ENCODE peak calls at places on chromosomes 12 and 14, in nine cellular contexts. One of them, this sample, is unnamed.
A peak's percentile ranks its signal among the peaks of the same experiment; 100 is the strongest.

GRCh38 chr14:42421377-42422078 is 814.9 kb downstream of the LRFN5 start:
- DNase-seq in tibial artery: no peak
- DNase-seq in mucosa of gallbladder: no peak
- DNase-seq in T-helper 2 cell: no peak
- DNase-seq in endothelial cell: no peak
- DNase-seq in ELR: peak; percentile 23
- DNase-seq in astrocyte of the spinal cord: no peak
- DNase-seq in pancreas: no peak
- DNase-seq in EL: no peak
- DNase-seq in this sample: no peak

GRCh38 chr12:95318071-95318545 is 100.5 kb downstream of the VEZT start:
- DNase-seq in tibial artery: no peak
- DNase-seq in mucosa of gallbladder: peak; percentile 12
- DNase-seq in T-helper 2 cell: no peak
- DNase-seq in endothelial cell: no peak
- DNase-seq in ELR: peak; percentile 72
- DNase-seq in astrocyte of the spinal cord: peak; percentile 92
- DNase-seq in pancreas: no peak
- DNase-seq in EL: peak; percentile 66
- DNase-seq in this sample: no peak

GRCh38 chr14:59354666-59355065 is 110.5 kb downstream of the GPR135 start:
- DNase-seq in tibial artery: no peak
- DNase-seq in mucosa of gallbladder: no peak
- DNase-seq in T-helper 2 cell: no peak
- DNase-seq in endothelial cell: no peak
- DNase-seq in ELR: peak; percentile 78
- DNase-seq in astrocyte of the spinal cord: no peak
- DNase-seq in pancreas: no peak
- DNase-seq in EL: peak; percentile 57
- DNase-seq in this sample: no peak

GRCh38 chr12:3553681-3554546 is 62.9 kb downstream of the PRMT8 start:
- DNase-seq in tibial artery: no peak
- DNase-seq in mucosa of gallbladder: no peak
- DNase-seq in T-helper 2 cell: no peak
- DNase-seq in endothelial cell: peak; percentile 51
- DNase-seq in ELR: peak; percentile 32
- DNase-seq in astrocyte of the spinal cord: no peak
- DNase-seq in pancreas: no peak
- DNase-seq in EL: peak; percentile 7
- DNase-seq in this sample: no peak

GRCh38 chr12:132620113-132620892 is 1.7 kb downstream of the P2RX2 start:
- DNase-seq in tibial artery: no peak
- DNase-seq in mucosa of gallbladder: no peak
- DNase-seq in T-helper 2 cell: no peak
- DNase-seq in endothelial cell: no peak
- DNase-seq in ELR: no peak
- DNase-seq in astrocyte of the spinal cord: no peak
- DNase-seq in pancreas: no peak
- DNase-seq in EL: no peak
- DNase-seq in this sample: no peak

GRCh38 chr14:85811340-85811739 is 281.4 kb downstream of the FLRT2 start:
- DNase-seq in tibial artery: no peak
- DNase-seq in mucosa of gallbladder: no peak
- DNase-seq in T-helper 2 cell: no peak
- DNase-seq in endothelial cell: no peak
- DNase-seq in ELR: no peak
- DNase-seq in astrocyte of the spinal cord: no peak
- DNase-seq in pancreas: no peak
- DNase-seq in EL: no peak
- DNase-seq in this sample: no peak

GRCh38 chr12:125015680-125016310 is 22.4 kb downstream of the BRI3BP start:
- DNase-seq in tibial artery: no peak
- DNase-seq in mucosa of gallbladder: no peak
- DNase-seq in T-helper 2 cell: no peak
- DNase-seq in endothelial cell: no peak
- DNase-seq in ELR: no peak
- DNase-seq in astrocyte of the spinal cord: peak; percentile 17
- DNase-seq in pancreas: no peak
- DNase-seq in EL: no peak
- DNase-seq in this sample: no peak

GRCh38 chr12:20950248-20950647 is 139.7 kb downstream of the SLCO1B3 start:
- DNase-seq in tibial artery: no peak
- DNase-seq in mucosa of gallbladder: no peak
- DNase-seq in T-helper 2 cell: no peak
- DNase-seq in endothelial cell: no peak
- DNase-seq in ELR: peak; percentile 44
- DNase-seq in astrocyte of the spinal cord: peak; percentile 44
- DNase-seq in pancreas: no peak
- DNase-seq in EL: peak; percentile 43
- DNase-seq in this sample: no peak

GRCh38 chr12:56677680-56678079 is 10.4 kb downstream of the PTGES3 start:
- DNase-seq in tibial artery: no peak
- DNase-seq in mucosa of gallbladder: no peak
- DNase-seq in T-helper 2 cell: no peak
- DNase-seq in endothelial cell: no peak
- DNase-seq in ELR: no peak
- DNase-seq in astrocyte of the spinal cord: no peak
- DNase-seq in pancreas: no peak
- DNase-seq in EL: no peak
- DNase-seq in this sample: no peak

GRCh38 chr14:56423591-56423991 is 156.0 kb upstream of the TMEM260 start:
- DNase-seq in tibial artery: no peak
- DNase-seq in mucosa of gallbladder: no peak
- DNase-seq in T-helper 2 cell: no peak
- DNase-seq in endothelial cell: no peak
- DNase-seq in ELR: no peak
- DNase-seq in astrocyte of the spinal cord: peak; percentile 51
- DNase-seq in pancreas: no peak
- DNase-seq in EL: no peak
- DNase-seq in this sample: no peak

GRCh38 chr12:53292441-53292840 is 2.9 kb upstream of the PFDN5 start:
- DNase-seq in tibial artery: no peak
- DNase-seq in mucosa of gallbladder: no peak
- DNase-seq in T-helper 2 cell: no peak
- DNase-seq in endothelial cell: no peak
- DNase-seq in ELR: no peak
- DNase-seq in astrocyte of the spinal cord: no peak
- DNase-seq in pancreas: no peak
- DNase-seq in EL: no peak
- DNase-seq in this sample: no peak

GRCh38 chr12:43309845-43310405 is 242.1 kb downstream of the ADAMTS20 start:
- DNase-seq in tibial artery: no peak
- DNase-seq in mucosa of gallbladder: no peak
- DNase-seq in T-helper 2 cell: no peak
- DNase-seq in endothelial cell: no peak
- DNase-seq in ELR: peak; percentile 85
- DNase-seq in astrocyte of the spinal cord: peak; percentile 88
- DNase-seq in pancreas: no peak
- DNase-seq in EL: peak; percentile 95
- DNase-seq in this sample: no peak

GRCh38 chr14:87813211-87813610 is 179.8 kb downstream of the GALC start:
- DNase-seq in tibial artery: no peak
- DNase-seq in mucosa of gallbladder: no peak
- DNase-seq in T-helper 2 cell: no peak
- DNase-seq in endothelial cell: no peak
- DNase-seq in ELR: no peak
- DNase-seq in astrocyte of the spinal cord: no peak
- DNase-seq in pancreas: no peak
- DNase-seq in EL: no peak
- DNase-seq in this sample: no peak

GRCh38 chr12:114655934-114656697 is 27.9 kb downstream of the TBX3 start:
- DNase-seq in tibial artery: no peak
- DNase-seq in mucosa of gallbladder: no peak
- DNase-seq in T-helper 2 cell: no peak
- DNase-seq in endothelial cell: no peak
- DNase-seq in ELR: no peak
- DNase-seq in astrocyte of the spinal cord: peak; percentile 93
- DNase-seq in pancreas: no peak
- DNase-seq in EL: no peak
- DNase-seq in this sample: no peak

GRCh38 chr14:76950043-76951020 is 78.2 kb downstream of the IRF2BPL start:
- DNase-seq in tibial artery: no peak
- DNase-seq in mucosa of gallbladder: peak; percentile 44
- DNase-seq in T-helper 2 cell: no peak
- DNase-seq in endothelial cell: no peak
- DNase-seq in ELR: peak; percentile 42
- DNase-seq in astrocyte of the spinal cord: peak; percentile 63
- DNase-seq in pancreas: peak; percentile 47
- DNase-seq in EL: peak; percentile 67
- DNase-seq in this sample: no peak

GRCh38 chr12:111025792-111026430 is 105.5 kb upstream of the MYL2 start:
- DNase-seq in tibial artery: no peak
- DNase-seq in mucosa of gallbladder: no peak
- DNase-seq in T-helper 2 cell: no peak
- DNase-seq in endothelial cell: no peak
- DNase-seq in ELR: no peak
- DNase-seq in astrocyte of the spinal cord: no peak
- DNase-seq in pancreas: no peak
- DNase-seq in EL: no peak
- DNase-seq in this sample: no peak

GRCh38 chr14:32710351-32711102 is 228.2 kb upstream of the NPAS3 start:
- DNase-seq in tibial artery: no peak
- DNase-seq in mucosa of gallbladder: no peak
- DNase-seq in T-helper 2 cell: no peak
- DNase-seq in endothelial cell: no peak
- DNase-seq in ELR: peak; percentile 10
- DNase-seq in astrocyte of the spinal cord: peak; percentile 38
- DNase-seq in pancreas: no peak
- DNase-seq in EL: no peak
- DNase-seq in this sample: no peak

GRCh38 chr12:129467289-129467688 is 436.5 kb downstream of the TMEM132D start:
- DNase-seq in tibial artery: no peak
- DNase-seq in mucosa of gallbladder: no peak
- DNase-seq in T-helper 2 cell: no peak
- DNase-seq in endothelial cell: no peak
- DNase-seq in ELR: no peak
- DNase-seq in astrocyte of the spinal cord: no peak
- DNase-seq in pancreas: no peak
- DNase-seq in EL: no peak
- DNase-seq in this sample: no peak

GRCh38 chr14:99619873-99620834 is 16.1 kb upstream of the CCDC85C start:
- DNase-seq in tibial artery: no peak
- DNase-seq in mucosa of gallbladder: no peak
- DNase-seq in T-helper 2 cell: no peak
- DNase-seq in endothelial cell: peak; percentile 70
- DNase-seq in ELR: peak; percentile 89
- DNase-seq in astrocyte of the spinal cord: peak; percentile 32
- DNase-seq in pancreas: no peak
- DNase-seq in EL: peak; percentile 56
- DNase-seq in this sample: no peak

GRCh38 chr12:124548854-124549378 is 18.5 kb downstream of the NCOR2 start:
- DNase-seq in tibial artery: peak; percentile 75
- DNase-seq in mucosa of gallbladder: peak; percentile 53
- DNase-seq in T-helper 2 cell: no peak
- DNase-seq in endothelial cell: no peak
- DNase-seq in ELR: peak; percentile 45
- DNase-seq in astrocyte of the spinal cord: peak; percentile 45
- DNase-seq in pancreas: no peak
- DNase-seq in EL: peak; percentile 68
- DNase-seq in this sample: no peak

GRCh38 chr12:66538970-66539369 is 139.9 kb downstream of the GRIP1 start:
- DNase-seq in tibial artery: no peak
- DNase-seq in mucosa of gallbladder: no peak
- DNase-seq in T-helper 2 cell: no peak
- DNase-seq in endothelial cell: no peak
- DNase-seq in ELR: peak; percentile 20
- DNase-seq in astrocyte of the spinal cord: peak; percentile 29
- DNase-seq in pancreas: no peak
- DNase-seq in EL: peak; percentile 6
- DNase-seq in this sample: no peak

GRCh38 chr14:103207404-103208072 is 84.3 kb downstream of the TNFAIP2 start:
- DNase-seq in tibial artery: no peak
- DNase-seq in mucosa of gallbladder: no peak
- DNase-seq in T-helper 2 cell: no peak
- DNase-seq in endothelial cell: peak; percentile 13
- DNase-seq in ELR: peak; percentile 34
- DNase-seq in astrocyte of the spinal cord: no peak
- DNase-seq in pancreas: peak; percentile 32
- DNase-seq in EL: peak; percentile 38
- DNase-seq in this sample: no peak

GRCh38 chr14:76810953-76811400 is 1.7 kb downstream of the ANGEL1 start:
- DNase-seq in tibial artery: no peak
- DNase-seq in mucosa of gallbladder: no peak
- DNase-seq in T-helper 2 cell: no peak
- DNase-seq in endothelial cell: peak; percentile 17
- DNase-seq in ELR: peak; percentile 42
- DNase-seq in astrocyte of the spinal cord: peak; percentile 35
- DNase-seq in pancreas: no peak
- DNase-seq in EL: peak; percentile 30
- DNase-seq in this sample: no peak

GRCh38 chr14:76812093-76812421 is 625 bp downstream of the ANGEL1 start:
- DNase-seq in tibial artery: no peak
- DNase-seq in mucosa of gallbladder: no peak
- DNase-seq in T-helper 2 cell: no peak
- DNase-seq in endothelial cell: peak; percentile 9
- DNase-seq in ELR: no peak
- DNase-seq in astrocyte of the spinal cord: no peak
- DNase-seq in pancreas: no peak
- DNase-seq in EL: peak; percentile 8
- DNase-seq in this sample: no peak

GRCh38 chr12:59403259-59403932 is 192.4 kb upstream of the SLC16A7 start:
- DNase-seq in tibial artery: peak; percentile 65
- DNase-seq in mucosa of gallbladder: peak; percentile 39
- DNase-seq in T-helper 2 cell: no peak
- DNase-seq in endothelial cell: peak; percentile 51
- DNase-seq in ELR: peak; percentile 70
- DNase-seq in astrocyte of the spinal cord: peak; percentile 63
- DNase-seq in pancreas: peak; percentile 56
- DNase-seq in EL: peak; percentile 76
- DNase-seq in this sample: peak; percentile 23

GRCh38 chr12:94098466-94098865 is 49.9 kb upstream of the PLXNC1 start:
- DNase-seq in tibial artery: no peak
- DNase-seq in mucosa of gallbladder: no peak
- DNase-seq in T-helper 2 cell: no peak
- DNase-seq in endothelial cell: no peak
- DNase-seq in ELR: peak; percentile 82
- DNase-seq in astrocyte of the spinal cord: peak; percentile 60
- DNase-seq in pancreas: no peak
- DNase-seq in EL: peak; percentile 89
- DNase-seq in this sample: no peak

GRCh38 chr14:89458713-89459112 is 41.7 kb upstream of the FOXN3 start:
- DNase-seq in tibial artery: no peak
- DNase-seq in mucosa of gallbladder: no peak
- DNase-seq in T-helper 2 cell: no peak
- DNase-seq in endothelial cell: no peak
- DNase-seq in ELR: no peak
- DNase-seq in astrocyte of the spinal cord: no peak
- DNase-seq in pancreas: no peak
- DNase-seq in EL: no peak
- DNase-seq in this sample: no peak

GRCh38 chr14:99728231-99728920 is 44.3 kb downstream of the CYP46A1 start:
- DNase-seq in tibial artery: peak; percentile 18
- DNase-seq in mucosa of gallbladder: no peak
- DNase-seq in T-helper 2 cell: no peak
- DNase-seq in endothelial cell: no peak
- DNase-seq in ELR: no peak
- DNase-seq in astrocyte of the spinal cord: no peak
- DNase-seq in pancreas: peak; percentile 5
- DNase-seq in EL: no peak
- DNase-seq in this sample: no peak

GRCh38 chr12:102394200-102394599 is 86.2 kb downstream of the IGF1 start:
- DNase-seq in tibial artery: no peak
- DNase-seq in mucosa of gallbladder: no peak
- DNase-seq in T-helper 2 cell: no peak
- DNase-seq in endothelial cell: no peak
- DNase-seq in ELR: no peak
- DNase-seq in astrocyte of the spinal cord: no peak
- DNase-seq in pancreas: no peak
- DNase-seq in EL: no peak
- DNase-seq in this sample: no peak

GRCh38 chr14:68843471-68844209 is 50.8 kb upstream of the ZFP36L1 start:
- DNase-seq in tibial artery: peak; percentile 76
- DNase-seq in mucosa of gallbladder: peak; percentile 86
- DNase-seq in T-helper 2 cell: peak; percentile 62
- DNase-seq in endothelial cell: peak; percentile 74
- DNase-seq in ELR: peak; percentile 71
- DNase-seq in astrocyte of the spinal cord: peak; percentile 73
- DNase-seq in pancreas: peak; percentile 82
- DNase-seq in EL: peak; percentile 69
- DNase-seq in this sample: peak; percentile 71